ENCODE peak calls at places on chromosomes 16 and 17, in four cellular contexts. R is GM12891, M is prostate gland, Q is GM12878. H is an unnamed sample.

GRCh38 chr17:42135664-42136653 is 13.4 kb downstream of the HSPB9 start:
- DNase-seq in Q (no peak), R (no peak), M (no peak), H (peak)

GRCh38 chr16:85436207-85436606 is 176.9 kb upstream of the GSE1 start:
- DNase-seq in M (no peak), Q (no peak), R (no peak), H (no peak)

GRCh38 chr17:9865585-9865984 is 39.5 kb downstream of the RCVRN start:
- DNase-seq in R (no peak), M (no peak), Q (no peak), H (no peak)

GRCh38 chr17:31740611-31741082 is 118.4 kb downstream of the COPRS start:
- DNase-seq in Q (no peak), M (no peak), R (no peak), H (no peak)

GRCh38 chr17:48952904-48953303 is 8.3 kb upstream of the SNF8 start:
- DNase-seq in Q (peak), M (no peak), R (no peak), H (no peak)

GRCh38 chr17:1431631-1432104 is 24.4 kb downstream of the CRK start:
- DNase-seq in R (no peak), M (no peak), Q (peak), H (peak)

GRCh38 chr17:4902540-4902939 is 358 bp downstream of the CHRNE start:
- DNase-seq in Q (no peak), M (no peak), R (no peak), H (no peak)

GRCh38 chr17:40886090-40886489 is 1.0 kb upstream of the KRT20 start:
- DNase-seq in R (no peak), M (no peak), Q (no peak), H (no peak)

GRCh38 chr17:43033947-43034622 is 9.1 kb downstream of the RND2 start:
- DNase-seq in Q (no peak), M (no peak), R (no peak), H (peak)

GRCh38 chr17:45098869-45099616 is 33.3 kb downstream of the PLCD3 start:
- DNase-seq in Q (no peak), R (peak), M (peak), H (peak)

GRCh38 chr16:58105619-58106018 is 23.6 kb downstream of the CFAP20 start:
- DNase-seq in Q (no peak), R (no peak), M (no peak), H (no peak)

GRCh38 chr17:72192409-72193192 is 71.8 kb downstream of the SOX9 start:
- DNase-seq in R (no peak), M (no peak), Q (no peak), H (no peak)

GRCh38 chr16:87058728-87059250 is 258.4 kb downstream of the C16orf95 start:
- DNase-seq in R (no peak), Q (no peak), M (no peak), H (no peak)

H was measured in thyroid gland.